ENCODE peak calls at places on chromosomes 3 and 15, in ten cellular contexts. T is tibial artery, C is osteocyte, B is WERI-Rb-1, F is NAMALWA, J is iris pigment epithelial cell, M is EL, P is ELR, X is EH, Y is iPS DF 6.9. S is an unnamed sample.

GRCh38 chr3:43894176-43895049 is 203.7 kb downstream of the ABHD5 start:
- DNase-seq in T (peak), P (peak), C (no peak), M (peak), X (peak), J (peak), F (peak), Y (peak), B (no peak), S (peak)

GRCh38 chr3:64935995-64936394 is 248.2 kb upstream of the ADAMTS9 start:
- DNase-seq in B (no peak), Y (no peak), M (no peak), J (no peak), C (no peak), P (no peak), T (no peak), X (no peak), F (no peak), S (no peak)

GRCh38 chr3:5264093-5264610 is 76.6 kb downstream of the EDEM1 start:
- DNase-seq in M (no peak), X (peak), B (no peak), F (no peak), T (no peak), C (no peak), P (no peak), J (no peak), Y (no peak), S (no peak)

GRCh38 chr15:91853968-91854943 is 748 bp downstream of the SLCO3A1 start:
- DNase-seq in P (no peak), Y (no peak), T (peak), M (peak), J (no peak), F (peak), B (no peak), C (peak), X (peak), S (peak)

GRCh38 chr3:41920406-41920970 is 41.4 kb downstream of the ULK4 start:
- DNase-seq in X (no peak), Y (no peak), M (no peak), P (no peak), C (no peak), T (no peak), B (no peak), F (no peak), J (no peak), S (no peak)

GRCh38 chr15:92326236-92326635 is 67.4 kb upstream of the ST8SIA2 start:
- DNase-seq in P (no peak), B (peak), T (no peak), Y (no peak), M (no peak), F (no peak), C (no peak), J (no peak), X (no peak), S (no peak)

GRCh38 chr3:186516645-186517044 is 27.5 kb downstream of the CRYGS start:
- DNase-seq in J (no peak), C (no peak), P (no peak), Y (no peak), F (no peak), T (no peak), X (no peak), B (no peak), M (no peak), S (no peak)

GRCh38 chr15:51751687-51752683 is 588 bp downstream of the TMOD2 start:
- DNase-seq in Y (no peak), B (peak), C (no peak), M (peak), F (peak), P (peak), X (peak), J (peak), T (no peak), S (no peak)

GRCh38 chr3:73365756-73366397 is 258.9 kb downstream of the PDZRN3 start:
- DNase-seq in T (peak), Y (no peak), P (no peak), B (no peak), C (no peak), X (peak), M (peak), J (peak), F (no peak), S (no peak)

S was measured in fibroblast of villous mesenchyme.